ENCODE peak calls at places on chromosomes 13 and 19, in five cellular contexts. One of them, this sample, is unnamed.

GRCh38 chr19:55117063-55117635 is 288 bp downstream of the PPP1R12C start:
- DNase-seq in hippocampal formation: no peak
- DNase-seq in HCT116: no peak
- DNase-seq in HFFc6: no peak
- DNase-seq in IMR-90: no peak
- DNase-seq in this sample: no peak

GRCh38 chr13:97468331-97468730 is 34.4 kb downstream of the RAP2A start:
- DNase-seq in hippocampal formation: no peak
- DNase-seq in HCT116: no peak
- DNase-seq in HFFc6: no peak
- DNase-seq in IMR-90: peak; percentile 46
- DNase-seq in this sample: no peak

GRCh38 chr13:114123448-114123847 is 9.0 kb downstream of the RASA3 start:
- DNase-seq in hippocampal formation: no peak
- DNase-seq in HCT116: no peak
- DNase-seq in HFFc6: no peak
- DNase-seq in IMR-90: no peak
- DNase-seq in this sample: no peak

GRCh38 chr13:39498471-39499114 is 104.4 kb downstream of the LHFPL6 start:
- DNase-seq in hippocampal formation: no peak
- DNase-seq in HCT116: no peak
- DNase-seq in HFFc6: no peak
- DNase-seq in IMR-90: no peak
- DNase-seq in this sample: no peak

GRCh38 chr13:113110852-113111315 is 5.3 kb downstream of the F7 start:
- DNase-seq in hippocampal formation: no peak
- DNase-seq in HCT116: no peak
- DNase-seq in HFFc6: no peak
- DNase-seq in IMR-90: no peak
- DNase-seq in this sample: no peak

GRCh38 chr13:33284016-33284415 is 1.5 kb downstream of the STARD13 start:
- DNase-seq in hippocampal formation: no peak
- DNase-seq in HCT116: no peak
- DNase-seq in HFFc6: peak; percentile 38
- DNase-seq in IMR-90: peak; percentile 65
- DNase-seq in this sample: no peak

GRCh38 chr19:18373892-18374629 is 11.9 kb upstream of the GDF15 start:
- DNase-seq in hippocampal formation: peak; percentile 36
- DNase-seq in HCT116: peak; percentile 94
- DNase-seq in HFFc6: peak; percentile 94
- DNase-seq in IMR-90: peak; percentile 99
- DNase-seq in this sample: peak; percentile 100

GRCh38 chr19:17473041-17473440 is 2.7 kb downstream of the SLC27A1 start:
- DNase-seq in hippocampal formation: no peak
- DNase-seq in HCT116: peak; percentile 35
- DNase-seq in HFFc6: peak; percentile 55
- DNase-seq in IMR-90: peak; percentile 90
- DNase-seq in this sample: peak; percentile 90

GRCh38 chr13:59345316-59345715 is 818.4 kb downstream of the DIAPH3 start:
- DNase-seq in hippocampal formation: no peak
- DNase-seq in HCT116: no peak
- DNase-seq in HFFc6: no peak
- DNase-seq in IMR-90: no peak
- DNase-seq in this sample: no peak

GRCh38 chr13:112819111-112819510 is 129.3 kb downstream of the ATP11A start:
- DNase-seq in hippocampal formation: no peak
- DNase-seq in HCT116: no peak
- DNase-seq in HFFc6: no peak
- DNase-seq in IMR-90: no peak
- DNase-seq in this sample: no peak

GRCh38 chr19:41921280-41922219 is 6.7 kb downstream of the ERFL start:
- DNase-seq in hippocampal formation: no peak
- DNase-seq in HCT116: no peak
- DNase-seq in HFFc6: no peak
- DNase-seq in IMR-90: no peak
- DNase-seq in this sample: no peak

GRCh38 chr13:84037937-84038464 is 155.7 kb upstream of the SLITRK1 start:
- DNase-seq in hippocampal formation: no peak
- DNase-seq in HCT116: no peak
- DNase-seq in HFFc6: no peak
- DNase-seq in IMR-90: no peak
- DNase-seq in this sample: no peak

GRCh38 chr13:32415019-32415418 is 12.9 kb downstream of the N4BP2L1 start:
- DNase-seq in hippocampal formation: no peak
- DNase-seq in HCT116: peak; percentile 18
- DNase-seq in HFFc6: no peak
- DNase-seq in IMR-90: no peak
- DNase-seq in this sample: no peak

GRCh38 chr19:13615890-13616289 is 109.6 kb upstream of the CACNA1A start:
- DNase-seq in hippocampal formation: no peak
- DNase-seq in HCT116: no peak
- DNase-seq in HFFc6: no peak
- DNase-seq in IMR-90: peak; percentile 61
- DNase-seq in this sample: no peak

GRCh38 chr13:22040810-22041364 is 370.0 kb downstream of the FGF9 start:
- DNase-seq in hippocampal formation: no peak
- DNase-seq in HCT116: no peak
- DNase-seq in HFFc6: no peak
- DNase-seq in IMR-90: no peak
- DNase-seq in this sample: no peak

GRCh38 chr13:113816925-113817859 is 46.7 kb downstream of the GAS6 start:
- DNase-seq in hippocampal formation: peak; percentile 53
- DNase-seq in HCT116: peak; percentile 79
- DNase-seq in HFFc6: peak; percentile 94
- DNase-seq in IMR-90: peak; percentile 83
- DNase-seq in this sample: peak; percentile 84

GRCh38 chr13:44263920-44264610 is 109.6 kb upstream of the SERP2 start:
- DNase-seq in hippocampal formation: no peak
- DNase-seq in HCT116: no peak
- DNase-seq in HFFc6: no peak
- DNase-seq in IMR-90: peak; percentile 20
- DNase-seq in this sample: no peak

GRCh38 chr19:28553005-28553404 is 659.9 kb downstream of the UQCRFS1 start:
- DNase-seq in hippocampal formation: no peak
- DNase-seq in HCT116: no peak
- DNase-seq in HFFc6: no peak
- DNase-seq in IMR-90: no peak
- DNase-seq in this sample: peak; percentile 32

GRCh38 chr19:51687791-51688664 is 5.1 kb upstream of the SPACA6 start:
- DNase-seq in hippocampal formation: peak; percentile 55
- DNase-seq in HCT116: no peak
- DNase-seq in HFFc6: peak; percentile 60
- DNase-seq in IMR-90: peak; percentile 44
- DNase-seq in this sample: peak; percentile 37

GRCh38 chr13:67614013-67614412 is 383.9 kb upstream of the PCDH9 start:
- DNase-seq in hippocampal formation: no peak
- DNase-seq in HCT116: no peak
- DNase-seq in HFFc6: no peak
- DNase-seq in IMR-90: no peak
- DNase-seq in this sample: no peak

GRCh38 chr13:76229281-76229680 is 593.2 kb downstream of the LMO7 start:
- DNase-seq in hippocampal formation: no peak
- DNase-seq in HCT116: no peak
- DNase-seq in HFFc6: no peak
- DNase-seq in IMR-90: no peak
- DNase-seq in this sample: no peak

GRCh38 chr13:41019578-41020347 is 647 bp upstream of the ELF1 start:
- DNase-seq in hippocampal formation: no peak
- DNase-seq in HCT116: no peak
- DNase-seq in HFFc6: no peak
- DNase-seq in IMR-90: no peak
- DNase-seq in this sample: no peak

GRCh38 chr19:10643968-10644290 is 10.2 kb upstream of the ILF3 start:
- DNase-seq in hippocampal formation: no peak
- DNase-seq in HCT116: no peak
- DNase-seq in HFFc6: no peak
- DNase-seq in IMR-90: no peak
- DNase-seq in this sample: no peak

GRCh38 chr13:49914947-49915346 is 21.2 kb downstream of the SPRYD7 start:
- DNase-seq in hippocampal formation: no peak
- DNase-seq in HCT116: no peak
- DNase-seq in HFFc6: no peak
- DNase-seq in IMR-90: no peak
- DNase-seq in this sample: no peak

GRCh38 chr13:40102854-40103253 is 447.4 kb downstream of the COG6 start:
- DNase-seq in hippocampal formation: no peak
- DNase-seq in HCT116: peak; percentile 51
- DNase-seq in HFFc6: no peak
- DNase-seq in IMR-90: peak; percentile 65
- DNase-seq in this sample: no peak

GRCh38 chr19:29211562-29212416 is 1.2 kb downstream of the UQCRFS1 start:
- DNase-seq in hippocampal formation: no peak
- DNase-seq in HCT116: no peak
- DNase-seq in HFFc6: no peak
- DNase-seq in IMR-90: peak; percentile 12
- DNase-seq in this sample: no peak

GRCh38 chr19:43699506-43700367 is 16.1 kb upstream of the IRGC start:
- DNase-seq in hippocampal formation: no peak
- DNase-seq in HCT116: no peak
- DNase-seq in HFFc6: no peak
- DNase-seq in IMR-90: peak; percentile 28
- DNase-seq in this sample: no peak

GRCh38 chr13:99311137-99311536 is 3.9 kb upstream of the GPR183 start:
- DNase-seq in hippocampal formation: no peak
- DNase-seq in HCT116: no peak
- DNase-seq in HFFc6: peak; percentile 45
- DNase-seq in IMR-90: peak; percentile 49
- DNase-seq in this sample: no peak

GRCh38 chr19:23409392-23410048 is 14.2 kb upstream of the ZNF91 start:
- DNase-seq in hippocampal formation: no peak
- DNase-seq in HCT116: no peak
- DNase-seq in HFFc6: no peak
- DNase-seq in IMR-90: no peak
- DNase-seq in this sample: no peak